ENCODE peak calls at places on chromosomes 16 and 17, in seven cellular contexts. R, A, J, D, G, P and L are unnamed samples.

GRCh38 chr17:194844-195602 is 13.6 kb upstream of the DOC2B start:
- DNase-seq in R (no peak), A (no peak), J (no peak), D (no peak), G (no peak), P (no peak), L (no peak)

GRCh38 chr17:8062807-8063483 is 24.1 kb downstream of the ALOX15B start:
- DNase-seq in R (no peak), A (no peak), J (peak; percentile 15), D (no peak), G (no peak), P (no peak), L (no peak)

GRCh38 chr17:51165680-51166197 is 472 bp upstream of the NME2 start:
- DNase-seq in R (peak; percentile 38), A (no peak), J (peak; percentile 47), D (peak; percentile 37), G (no peak), P (no peak), L (no peak)

GRCh38 chr17:38449364-38449763 is 21.1 kb downstream of the ARHGAP23 start:
- DNase-seq in R (no peak), A (no peak), J (peak; percentile 66), D (peak; percentile 54), G (no peak), P (no peak), L (peak; percentile 78)

GRCh38 chr16:21274172-21274726 is 3.8 kb downstream of the CRYM start:
- DNase-seq in R (no peak), A (no peak), J (no peak), D (no peak), G (no peak), P (no peak), L (no peak)

GRCh38 chr16:15979801-15980200 is 30.4 kb downstream of the ABCC1 start:
- DNase-seq in R (no peak), A (no peak), J (no peak), D (no peak), G (no peak), P (no peak), L (no peak)

GRCh38 chr16:88542231-88542630 is 28.0 kb upstream of the ZC3H18 start:
- DNase-seq in R (no peak), A (no peak), J (no peak), D (no peak), G (no peak), P (no peak), L (no peak)

GRCh38 chr16:73152731-73153130 is 104.8 kb upstream of the ZFHX3 start:
- DNase-seq in R (no peak), A (no peak), J (peak; percentile 37), D (no peak), G (no peak), P (no peak), L (no peak)

GRCh38 chr17:80475949-80476876 is at the start of gene NPTX1:
- DNase-seq in R (no peak), A (no peak), J (no peak), D (no peak), G (no peak), P (no peak), L (no peak)
- TF ChIP-seq EZH2 in R (no peak), A (no peak), J (peak; percentile 56), D (no peak), G (no peak), P (no peak), L (peak; percentile 63)

GRCh38 chr16:1919680-1919998 is 1.4 kb upstream of the HS3ST6 start:
- DNase-seq in R (no peak), A (no peak), J (no peak), D (no peak), G (no peak), P (no peak), L (no peak)

GRCh38 chr16:1918312-1918889 is at the start of gene HS3ST6:
- DNase-seq in R (no peak), A (no peak), J (no peak), D (no peak), G (no peak), P (no peak), L (no peak)

GRCh38 chr16:1922357-1922756 is 4.1 kb upstream of the HS3ST6 start:
- DNase-seq in R (no peak), A (no peak), J (no peak), D (no peak), G (no peak), P (no peak), L (no peak)

GRCh38 chr16:1918890-1919679 is 870 bp upstream of the HS3ST6 start:
- DNase-seq in R (no peak), A (no peak), J (no peak), D (no peak), G (no peak), P (no peak), L (no peak)

DNA sequence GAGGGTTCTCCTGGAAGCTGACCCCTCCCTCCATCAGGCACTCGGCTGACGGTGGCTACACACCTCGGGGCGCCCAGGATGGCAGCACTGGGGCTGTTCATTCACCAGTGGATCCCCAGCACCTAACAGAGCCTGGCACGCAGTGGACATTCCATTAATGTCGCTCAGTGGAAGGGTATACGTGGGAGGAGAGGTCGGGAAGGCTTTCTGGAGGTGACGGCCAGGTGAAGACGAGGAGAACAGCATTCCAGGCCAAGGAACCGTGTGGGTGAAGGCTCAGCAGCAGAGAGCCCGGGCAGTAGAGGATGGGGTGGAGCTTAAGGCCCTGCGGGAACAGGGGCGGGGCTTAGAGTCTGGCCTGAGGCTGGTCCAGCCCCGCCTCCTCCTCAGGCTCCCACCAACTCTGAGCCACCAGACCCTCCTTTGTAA is 2.5 kb upstream of the HS3ST6 start:
- DNase-seq in R (no peak), A (no peak), J (no peak), D (no peak), G (peak; percentile 45), P (no peak), L (no peak)
- TF ChIP-seq EZH2 in R (no peak), A (no peak), J (peak; percentile 67), D (peak; percentile 51), G (no peak), P (no peak), L (peak; percentile 32)

GRCh38 chr17:49971199-49971847 is 2.3 kb downstream of the DLX4 start:
- DNase-seq in R (no peak), A (no peak), J (no peak), D (no peak), G (no peak), P (no peak), L (no peak)

GRCh38 chr17:49970498-49970897 is 1.5 kb downstream of the DLX4 start:
- DNase-seq in R (no peak), A (no peak), J (no peak), D (no peak), G (no peak), P (no peak), L (no peak)

GRCh38 chr17:49972486-49973270 is 3.7 kb downstream of the DLX4 start:
- DNase-seq in R (no peak), A (no peak), J (no peak), D (no peak), G (no peak), P (no peak), L (no peak)

GRCh38 chr17:49973271-49973615 is 4.3 kb downstream of the DLX4 start:
- DNase-seq in R (no peak), A (no peak), J (no peak), D (no peak), G (no peak), P (no peak), L (no peak)

GRCh38 chr17:49971848-49972485 is 3.0 kb downstream of the DLX4 start:
- DNase-seq in R (no peak), A (no peak), J (no peak), D (no peak), G (no peak), P (no peak), L (no peak)
- TF ChIP-seq EZH2 in R (no peak), A (no peak), J (peak; percentile 75), D (peak; percentile 98), G (peak; percentile 55), P (no peak), L (peak; percentile 85)

GRCh38 chr16:86570542-86571196 is 4.0 kb downstream of the FOXC2 start:
- DNase-seq in R (no peak), A (no peak), J (peak; percentile 36), D (no peak), G (no peak), P (no peak), L (no peak)
- TF ChIP-seq EZH2 in R (no peak), A (no peak), J (no peak), D (no peak), G (no peak), P (no peak), L (no peak)